ENCODE peak calls at places on chromosomes 13 and 19, in five cellular contexts. K is T-helper 1 cell, A is DMS53, D is T-helper 22 cell, P is RCC 7860. M is an unnamed sample.

GRCh38 chr19:19627716-19628498 is at the start of gene LPAR2:
- DNase-seq in P (no peak), A (peak), D (peak), K (peak), M (peak)

GRCh38 chr19:40467007-40467565 is 285 bp downstream of the SPTBN4 start:
- DNase-seq in K (no peak), D (no peak), P (no peak), A (peak), M (peak)

GRCh38 chr19:17125728-17126677 is 50.4 kb downstream of the MYO9B start:
- DNase-seq in A (no peak), K (peak), D (peak), P (no peak), M (peak)

GRCh38 chr19:38321646-38322323 is 2.1 kb downstream of the KCNK6 start:
- DNase-seq in P (no peak), D (no peak), A (no peak), K (no peak), M (no peak)

GRCh38 chr13:26037302-26037701 is 14.5 kb downstream of the SHISA2 start:
- DNase-seq in A (peak), K (no peak), D (no peak), P (no peak), M (no peak)

GRCh38 chr19:5586300-5587070 is 18.7 kb upstream of the TINCR start:
- DNase-seq in A (peak), K (no peak), D (no peak), P (no peak), M (peak)

GRCh38 chr13:23612182-23612581 is 42.0 kb downstream of the TNFRSF19 start:
- DNase-seq in K (no peak), A (no peak), P (no peak), D (no peak), M (no peak)

GRCh38 chr13:51549050-51549449 is 35.2 kb upstream of the WDFY2 start:
- DNase-seq in A (peak), K (no peak), P (no peak), D (no peak), M (no peak)

GRCh38 chr19:18112989-18113478 is 15.5 kb downstream of the MAST3 start:
- DNase-seq in D (peak), P (peak), A (peak), K (peak), M (peak)

GRCh38 chr13:106700007-106700950 is 132.3 kb upstream of the ARGLU1 start:
- DNase-seq in A (no peak), K (no peak), D (no peak), P (no peak), M (no peak)

GRCh38 chr13:109971006-109971744 is 184.8 kb upstream of the IRS2 start:
- DNase-seq in A (no peak), P (no peak), D (no peak), K (no peak), M (no peak)

GRCh38 chr13:113904411-113904810 is 40.5 kb upstream of the GAS6 start:
- DNase-seq in K (no peak), D (no peak), P (peak), A (peak), M (no peak)

GRCh38 chr19:35459414-35460082 is 11.5 kb downstream of the FFAR2 start:
- DNase-seq in A (peak), K (no peak), P (no peak), D (no peak), M (no peak)

M was measured in GM13977.